ENCODE peak calls at places on chromosomes 3 and 15, in nine cellular contexts. T is ovary, H is A549, X is body of pancreas, Y is tibial nerve, A is NT2/D1, K is Panc1, S is GM23248, O is transverse colon. G is an unnamed sample.

GRCh38 chr3:154349223-154349622 is 24.9 kb upstream of the DHX36 start:
- DNase-seq in O (no peak), Y (no peak), A (no peak), H (no peak), T (no peak), S (no peak), X (no peak), K (no peak), G (no peak)

GRCh38 chr15:33476076-33476475 is 165.3 kb downstream of the RYR3 start:
- DNase-seq in Y (no peak), X (no peak), H (no peak), O (no peak), K (no peak), A (no peak), S (no peak), T (no peak), G (no peak)

GRCh38 chr3:57622362-57622761 is 25.2 kb upstream of the ARF4 start:
- DNase-seq in S (no peak), K (no peak), Y (no peak), T (no peak), O (no peak), A (no peak), H (no peak), X (no peak), G (no peak)

GRCh38 chr15:26891448-26891881 is 24.6 kb downstream of the GABRA5 start:
- DNase-seq in K (peak; percentile 5), S (peak; percentile 77), Y (no peak), A (peak; percentile 55), X (peak; percentile 44), H (peak; percentile 48), O (no peak), T (peak; percentile 28), G (peak; percentile 95)

GRCh38 chr15:24916305-24917009 is 38.3 kb upstream of the SNRPN start:
- DNase-seq in O (no peak), A (no peak), K (no peak), Y (no peak), X (no peak), T (no peak), S (no peak), H (no peak), G (no peak)

GRCh38 chr3:27521179-27521871 is 37.1 kb upstream of the SLC4A7 start:
- DNase-seq in O (no peak), A (no peak), H (peak; percentile 77), T (no peak), S (peak; percentile 93), Y (no peak), X (no peak), K (peak; percentile 86), G (no peak)

GRCh38 chr3:90091557-90091956 is 984.1 kb downstream of the EPHA3 start:
- DNase-seq in H (no peak), K (no peak), O (peak; percentile 8), Y (no peak), X (no peak), S (peak; percentile 61), T (peak; percentile 18), A (peak; percentile 28), G (peak; percentile 75)

GRCh38 chr15:58410353-58410752 is 21.4 kb upstream of the LIPC start:
- DNase-seq in H (no peak), O (no peak), K (no peak), T (peak; percentile 24), A (no peak), Y (no peak), S (peak; percentile 69), X (no peak), G (no peak)

GRCh38 chr3:46929324-46929723 is 47.2 kb downstream of the CCDC12 start:
- DNase-seq in O (peak; percentile 76), Y (no peak), A (no peak), H (no peak), S (no peak), K (no peak), T (no peak), X (peak; percentile 91), G (no peak)

GRCh38 chr15:101535170-101535902 is 45.8 kb upstream of the PCSK6 start:
- DNase-seq in K (no peak), H (no peak), T (no peak), A (no peak), X (no peak), Y (no peak), S (no peak), O (no peak), G (peak; percentile 38)

GRCh38 chr3:115099115-115099884 is 47.8 kb downstream of the ZBTB20 start:
- DNase-seq in H (no peak), T (no peak), O (no peak), A (no peak), K (no peak), S (peak; percentile 27), X (no peak), Y (no peak), G (no peak)

GRCh38 chr3:66267031-66267430 is 46.2 kb downstream of the SLC25A26 start:
- DNase-seq in O (no peak), K (no peak), X (no peak), H (no peak), S (no peak), A (no peak), Y (no peak), T (no peak), G (no peak)

GRCh38 chr15:80251505-80252280 is at the start of gene CTXND1:
- DNase-seq in K (no peak), X (peak; percentile 17), O (no peak), S (peak; percentile 20), T (peak; percentile 22), H (no peak), A (no peak), Y (no peak), G (peak; percentile 74)

DNA sequence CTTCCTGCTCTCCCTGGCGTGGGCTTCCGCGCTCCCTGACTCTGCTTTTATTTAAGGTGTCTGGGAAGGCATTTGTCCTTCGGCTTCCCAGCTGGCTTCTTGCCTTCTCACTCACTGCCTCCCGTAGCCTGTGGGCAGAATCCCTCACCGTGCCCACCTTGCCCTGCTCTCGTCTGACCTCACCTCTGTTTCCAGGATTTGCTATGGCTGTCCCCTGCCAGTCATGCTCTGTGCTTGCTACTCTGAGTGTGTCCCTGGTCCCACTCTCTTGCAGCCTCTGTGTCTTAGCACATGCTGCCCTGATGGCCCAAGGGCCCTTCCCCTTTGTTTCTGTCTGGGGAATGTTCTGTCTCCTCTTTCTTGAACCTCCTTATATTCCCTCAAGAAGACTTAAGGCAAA is 26.2 kb downstream of the LPP start:
- DNase-seq in H (no peak), Y (no peak), K (no peak), S (no peak), X (no peak), A (no peak), O (no peak), T (no peak), G (no peak)
- H3K4me1 ChIP-seq in H (peaks cover 41% of the 10 kb centered on the region), Y (no peaks in the 10 kb centered on the region), K (no peaks in the 10 kb centered on the region), S (peaks cover 21% of the 10 kb centered on the region), X (peaks cover 29% of the 10 kb centered on the region), A (peaks cover 9% of the 10 kb centered on the region), O (peaks cover 35% of the 10 kb centered on the region), T (peaks cover 20% of the 10 kb centered on the region), G (no peaks in the 10 kb centered on the region)

GRCh38 chr15:65084500-65085206 is 8.1 kb downstream of the KBTBD13 start:
- DNase-seq in Y (no peak), X (no peak), H (no peak), A (no peak), T (no peak), K (no peak), O (no peak), S (no peak), G (no peak)

GRCh38 chr15:65081758-65082157 is 5.2 kb downstream of the KBTBD13 start:
- DNase-seq in X (no peak), T (no peak), O (no peak), S (peak; percentile 36), Y (no peak), A (no peak), H (no peak), K (no peak), G (no peak)

GRCh38 chr15:65082303-65082958 is 5.9 kb downstream of the KBTBD13 start:
- DNase-seq in O (peak; percentile 69), X (no peak), K (no peak), S (no peak), A (no peak), T (no peak), H (no peak), Y (no peak), G (peak; percentile 81)

GRCh38 chr15:65085207-65085753 is 8.7 kb downstream of the KBTBD13 start:
- DNase-seq in X (no peak), T (no peak), Y (no peak), H (no peak), K (no peak), A (no peak), O (no peak), S (no peak), G (peak; percentile 44)

GRCh38 chr15:65083262-65083701 is 6.7 kb downstream of the KBTBD13 start:
- DNase-seq in O (no peak), T (no peak), S (no peak), A (peak; percentile 81), X (no peak), Y (no peak), H (no peak), K (no peak), G (peak; percentile 82)
- H3K4me1 ChIP-seq in O (peaks cover 21% of the 10 kb centered on the region), T (peaks cover 4% of the 10 kb centered on the region), S (no peaks in the 10 kb centered on the region), A (peaks cover 49% of the 10 kb centered on the region), X (peaks cover 1% of the 10 kb centered on the region), Y (no peaks in the 10 kb centered on the region), H (peaks cover under 1% of the 10 kb centered on the region), K (peaks cover 10% of the 10 kb centered on the region), G (peaks cover 32% of the 10 kb centered on the region)

DNA sequence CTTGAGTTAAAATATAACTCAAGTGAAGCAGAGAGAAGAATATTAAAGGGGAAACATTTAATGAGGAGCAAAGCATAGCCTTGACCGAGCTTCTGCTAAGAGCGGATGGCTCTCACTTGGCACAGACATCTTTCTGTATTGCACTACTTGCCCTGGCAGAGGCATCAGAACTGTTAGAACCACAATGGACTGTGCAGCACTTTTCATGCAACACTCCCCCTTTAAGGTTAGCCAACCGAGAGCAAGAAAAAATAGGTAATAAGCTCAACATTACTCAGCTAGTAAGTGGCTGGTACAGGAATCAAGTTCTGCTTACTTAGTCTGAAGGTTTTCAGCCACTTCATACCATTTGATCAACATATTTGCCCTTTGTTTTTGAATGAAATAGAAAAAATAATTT is 33.7 kb downstream of the CRTC3 start:
- DNase-seq in S (no peak), X (no peak), H (no peak), O (no peak), K (no peak), Y (no peak), A (no peak), T (no peak), G (no peak)
- H3K4me1 ChIP-seq in S (peaks cover 39% of the 10 kb centered on the region), X (peaks cover 38% of the 10 kb centered on the region), H (peaks cover 34% of the 10 kb centered on the region), O (peaks cover 30% of the 10 kb centered on the region), K (no peaks in the 10 kb centered on the region), Y (no peaks in the 10 kb centered on the region), A (peaks cover 5% of the 10 kb centered on the region), T (peaks cover 28% of the 10 kb centered on the region), G (peaks cover 12% of the 10 kb centered on the region)

GRCh38 chr3:197516517-197516889 is 39.3 kb downstream of the BDH1 start:
- DNase-seq in H (peak; percentile 71), Y (no peak), O (no peak), T (no peak), K (peak; percentile 67), X (no peak), S (peak; percentile 94), A (no peak), G (peak; percentile 53)
- H3K4me1 ChIP-seq in H (peaks cover 44% of the 10 kb centered on the region), Y (no peaks in the 10 kb centered on the region), O (peaks cover 12% of the 10 kb centered on the region), T (peaks cover 2% of the 10 kb centered on the region), K (peaks cover 4% of the 10 kb centered on the region), X (no peaks in the 10 kb centered on the region), S (peaks cover 12% of the 10 kb centered on the region), A (peaks cover 8% of the 10 kb centered on the region), G (peaks cover 12% of the 10 kb centered on the region)

DNA sequence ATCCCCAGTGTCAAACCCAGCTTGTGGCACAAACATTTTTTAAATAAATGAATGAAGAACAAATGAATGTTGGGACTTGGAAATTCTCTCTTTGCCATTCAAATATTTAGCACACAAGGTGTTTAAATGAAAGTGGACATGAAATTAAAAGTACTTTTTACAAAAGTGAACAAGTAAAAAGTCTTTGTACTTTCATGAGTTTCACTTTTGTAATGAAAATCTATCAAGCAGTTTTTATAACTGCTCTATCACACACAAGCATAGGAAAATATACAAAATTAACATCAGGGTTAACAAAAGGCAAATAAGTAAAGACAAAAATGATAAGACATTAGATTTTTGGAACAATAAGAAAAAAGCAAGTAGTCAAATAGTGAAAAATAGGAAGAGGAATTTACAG is 83.9 kb upstream of the ARL6 start:
- DNase-seq in A (no peak), O (no peak), H (no peak), S (no peak), T (no peak), Y (no peak), X (no peak), K (no peak), G (no peak)
- H3K4me1 ChIP-seq in A (no peaks in the 10 kb centered on the region), O (no peaks in the 10 kb centered on the region), H (no peaks in the 10 kb centered on the region), S (no peaks in the 10 kb centered on the region), T (no peaks in the 10 kb centered on the region), Y (no peaks in the 10 kb centered on the region), X (no peaks in the 10 kb centered on the region), K (no peaks in the 10 kb centered on the region), G (no peaks in the 10 kb centered on the region)